ENCODE peak calls at places on chromosomes 2 and 18, in four cellular contexts. One of them, this sample, is unnamed.
A peak's percentile ranks its signal among the peaks of the same experiment; 100 is the strongest.

GRCh38 chr2:36530178-36530982 is 67.6 kb downstream of the FEZ2 start:
- DNase-seq in stimulated activated naive CD8-positive, alpha-beta T cell treated with anti-CD3 and anti-CD28 coated beads, Interleukin-15, amount 100 ng/mL, for 72 hours: no peak
- DNase-seq in right atrium auricular region: no peak
- DNase-seq in kidney epithelial cell: no peak
- DNase-seq in this sample: no peak

GRCh38 chr2:25977768-25978167 is 4.5 kb downstream of the KIF3C start:
- DNase-seq in stimulated activated naive CD8-positive, alpha-beta T cell treated with anti-CD3 and anti-CD28 coated beads, Interleukin-15, amount 100 ng/mL, for 72 hours: no peak
- DNase-seq in right atrium auricular region: no peak
- DNase-seq in kidney epithelial cell: peak; percentile 78
- DNase-seq in this sample: no peak

GRCh38 chr18:48813833-48814489 is 136.8 kb downstream of the SMAD7 start:
- DNase-seq in stimulated activated naive CD8-positive, alpha-beta T cell treated with anti-CD3 and anti-CD28 coated beads, Interleukin-15, amount 100 ng/mL, for 72 hours: peak; percentile 13
- DNase-seq in right atrium auricular region: peak; percentile 64
- DNase-seq in kidney epithelial cell: no peak
- DNase-seq in this sample: peak; percentile 66

GRCh38 chr2:159946326-159946992 is 116.0 kb downstream of the PLA2R1 start:
- DNase-seq in stimulated activated naive CD8-positive, alpha-beta T cell treated with anti-CD3 and anti-CD28 coated beads, Interleukin-15, amount 100 ng/mL, for 72 hours: no peak
- DNase-seq in right atrium auricular region: no peak
- DNase-seq in kidney epithelial cell: no peak
- DNase-seq in this sample: no peak

GRCh38 chr2:95062716-95063400 is 37.4 kb downstream of the MAL start:
- DNase-seq in stimulated activated naive CD8-positive, alpha-beta T cell treated with anti-CD3 and anti-CD28 coated beads, Interleukin-15, amount 100 ng/mL, for 72 hours: no peak
- DNase-seq in right atrium auricular region: no peak
- DNase-seq in kidney epithelial cell: no peak
- DNase-seq in this sample: no peak

GRCh38 chr18:45837283-45838070 is 12.0 kb downstream of the SIGLEC15 start:
- DNase-seq in stimulated activated naive CD8-positive, alpha-beta T cell treated with anti-CD3 and anti-CD28 coated beads, Interleukin-15, amount 100 ng/mL, for 72 hours: peak; percentile 55
- DNase-seq in right atrium auricular region: no peak
- DNase-seq in kidney epithelial cell: no peak
- DNase-seq in this sample: no peak

GRCh38 chr2:201262718-201263117 is 2.4 kb downstream of the CASP8 start:
- DNase-seq in stimulated activated naive CD8-positive, alpha-beta T cell treated with anti-CD3 and anti-CD28 coated beads, Interleukin-15, amount 100 ng/mL, for 72 hours: peak; percentile 43
- DNase-seq in right atrium auricular region: no peak
- DNase-seq in kidney epithelial cell: no peak
- DNase-seq in this sample: no peak

GRCh38 chr2:241051578-241052487 is 50.3 kb downstream of the MTERF4 start:
- DNase-seq in stimulated activated naive CD8-positive, alpha-beta T cell treated with anti-CD3 and anti-CD28 coated beads, Interleukin-15, amount 100 ng/mL, for 72 hours: peak; percentile 7
- DNase-seq in right atrium auricular region: peak; percentile 55
- DNase-seq in kidney epithelial cell: no peak
- DNase-seq in this sample: no peak

GRCh38 chr2:70978388-70979357 is at the start of gene ANKRD53:
- DNase-seq in stimulated activated naive CD8-positive, alpha-beta T cell treated with anti-CD3 and anti-CD28 coated beads, Interleukin-15, amount 100 ng/mL, for 72 hours: peak; percentile 32
- DNase-seq in right atrium auricular region: no peak
- DNase-seq in kidney epithelial cell: no peak
- DNase-seq in this sample: peak; percentile 83

GRCh38 chr2:240953426-240954425 is 44.7 kb upstream of the SNED1 start:
- DNase-seq in stimulated activated naive CD8-positive, alpha-beta T cell treated with anti-CD3 and anti-CD28 coated beads, Interleukin-15, amount 100 ng/mL, for 72 hours: peak; percentile 5
- DNase-seq in right atrium auricular region: peak; percentile 30
- DNase-seq in kidney epithelial cell: no peak
- DNase-seq in this sample: peak; percentile 46

GRCh38 chr2:232655392-232655791 is 22.0 kb downstream of the EFHD1 start:
- DNase-seq in stimulated activated naive CD8-positive, alpha-beta T cell treated with anti-CD3 and anti-CD28 coated beads, Interleukin-15, amount 100 ng/mL, for 72 hours: no peak
- DNase-seq in right atrium auricular region: no peak
- DNase-seq in kidney epithelial cell: no peak
- DNase-seq in this sample: no peak

GRCh38 chr2:238729261-238729935 is 118.5 kb upstream of the TWIST2 start:
- DNase-seq in stimulated activated naive CD8-positive, alpha-beta T cell treated with anti-CD3 and anti-CD28 coated beads, Interleukin-15, amount 100 ng/mL, for 72 hours: no peak
- DNase-seq in right atrium auricular region: peak; percentile 54
- DNase-seq in kidney epithelial cell: no peak
- DNase-seq in this sample: no peak